ENCODE peak calls at places on chromosomes 12 and 14, in four cellular contexts. A is IMR-90, B is A549, Y is GM12878. H is an unnamed sample.

GRCh38 chr12:117101953-117102833 is 3.0 kb upstream of the TESC start:
- DNase-seq in A (no peak), B (no peak), Y (no peak), H (no peak)

GRCh38 chr12:53232641-53233538 is 881 bp upstream of the RARG start:
- DNase-seq in A (no peak), B (peak), Y (no peak), H (no peak)

GRCh38 chr12:20801035-20801434 is 9.5 kb upstream of the SLCO1B3 start:
- DNase-seq in A (no peak), B (no peak), Y (no peak), H (no peak)

GRCh38 chr12:31226639-31227038 is 99.3 kb downstream of the SINHCAF start:
- DNase-seq in A (no peak), B (no peak), Y (no peak), H (no peak)

GRCh38 chr14:54338696-54339317 is 58.0 kb upstream of the CDKN3 start:
- DNase-seq in A (peak), B (peak), Y (no peak), H (no peak)

GRCh38 chr12:92905811-92906554 is 23.1 kb downstream of the EEA1 start:
- DNase-seq in A (peak), B (no peak), Y (no peak), H (no peak)

GRCh38 chr14:106318700-106319099 is 792.3 kb downstream of the TMEM121 start:
- DNase-seq in A (no peak), B (no peak), Y (no peak), H (no peak)

GRCh38 chr12:32089156-32089950 is 17.3 kb upstream of the BICD1 start:
- DNase-seq in A (no peak), B (no peak), Y (no peak), H (no peak)

GRCh38 chr14:101900253-101900652 is 64.1 kb upstream of the DYNC1H1 start:
- DNase-seq in A (no peak), B (no peak), Y (no peak), H (no peak)

GRCh38 chr12:132161046-132161781 is 17.0 kb downstream of the NOC4L start:
- DNase-seq in A (peak), B (peak), Y (no peak), H (no peak)

GRCh38 chr14:71408362-71409035 is 501.2 kb downstream of the PCNX1 start:
- DNase-seq in A (peak), B (no peak), Y (no peak), H (no peak)

GRCh38 chr12:12606793-12607589 is 4.7 kb upstream of the CREBL2 start:
- DNase-seq in A (peak), B (peak), Y (peak), H (peak)

GRCh38 chr12:7101694-7102131 is 7.3 kb downstream of the C1RL start:
- DNase-seq in A (no peak), B (no peak), Y (no peak), H (no peak)

GRCh38 chr12:51395283-51396230 is 4.4 kb upstream of the GALNT6 start:
- DNase-seq in A (no peak), B (no peak), Y (peak), H (no peak)

GRCh38 chr12:79983969-79984629 is 49.2 kb upstream of the PPP1R12A start:
- DNase-seq in A (peak), B (peak), Y (no peak), H (no peak)

GRCh38 chr12:127257366-127257935 is 1009.5 kb upstream of the TMEM132C start:
- DNase-seq in A (peak), B (no peak), Y (no peak), H (no peak)

GRCh38 chr14:29913550-29913949 is 14.1 kb downstream of the PRKD1 start:
- DNase-seq in A (peak), B (no peak), Y (no peak), H (no peak)

GRCh38 chr12:125210104-125210755 is 145.0 kb downstream of the AACS start:
- DNase-seq in A (no peak), B (no peak), Y (no peak), H (no peak)

GRCh38 chr14:54730156-54730961 is 163.4 kb downstream of the SAMD4A start:
- DNase-seq in A (peak), B (peak), Y (peak), H (no peak)

GRCh38 chr12:59036973-59037807 is 116.9 kb upstream of the LRIG3 start:
- DNase-seq in A (peak), B (no peak), Y (no peak), H (no peak)

GRCh38 chr12:117404940-117405339 is 43.5 kb upstream of the NOS1 start:
- DNase-seq in A (no peak), B (no peak), Y (no peak), H (no peak)

GRCh38 chr12:19435831-19436497 is 3.3 kb upstream of the AEBP2 start:
- DNase-seq in A (no peak), B (no peak), Y (no peak), H (no peak)

GRCh38 chr12:14771651-14772137 is 31.6 kb downstream of the WBP11 start:
- DNase-seq in A (no peak), B (peak), Y (peak), H (no peak)

GRCh38 chr12:3755898-3756297 is 3.0 kb upstream of the CRACR2A start:
- DNase-seq in A (no peak), B (no peak), Y (no peak), H (no peak)
- TF ChIP-seq CEBPB in A (no peak), B (no peak), Y (no peak), H (no peak)

DNA sequence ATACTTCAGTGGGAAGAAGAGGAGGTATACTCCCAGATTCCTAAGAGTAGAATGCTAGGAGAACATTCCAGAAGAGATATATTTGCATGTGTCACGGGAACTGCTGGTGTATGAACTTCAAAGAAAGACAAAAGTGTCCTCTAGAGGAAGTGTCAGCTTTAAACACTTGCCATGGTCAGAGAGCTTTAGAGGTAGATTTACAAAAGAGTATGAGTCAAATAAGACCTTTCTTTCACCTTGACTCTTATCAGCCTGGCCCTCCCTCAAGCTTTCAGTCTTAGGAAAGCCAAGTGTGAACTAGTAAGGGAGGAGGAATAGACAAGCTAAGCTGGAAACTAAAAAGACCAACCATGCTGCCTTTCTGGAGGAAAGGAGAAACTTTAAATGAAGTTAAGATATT is 34.7 kb downstream of the COX8C start:
- DNase-seq in A (no peak), B (no peak), Y (no peak), H (no peak)
- H3K4me3 ChIP-seq in A (no peak), B (no peak), Y (no peak), H (no peak)

GRCh38 chr12:46206471-46206870 is 62.4 kb downstream of the SLC38A1 start:
- DNase-seq in A (no peak), B (no peak), Y (no peak), H (no peak)

GRCh38 chr12:46207644-46208043 is 61.2 kb downstream of the SLC38A1 start:
- DNase-seq in A (no peak), B (no peak), Y (no peak), H (no peak)

GRCh38 chr12:46209165-46209564 is 59.7 kb downstream of the SLC38A1 start:
- DNase-seq in A (peak), B (no peak), Y (no peak), H (no peak)

GRCh38 chr12:46209914-46210834 is 58.7 kb downstream of the SLC38A1 start:
- DNase-seq in A (no peak), B (no peak), Y (peak), H (peak)

DNA sequence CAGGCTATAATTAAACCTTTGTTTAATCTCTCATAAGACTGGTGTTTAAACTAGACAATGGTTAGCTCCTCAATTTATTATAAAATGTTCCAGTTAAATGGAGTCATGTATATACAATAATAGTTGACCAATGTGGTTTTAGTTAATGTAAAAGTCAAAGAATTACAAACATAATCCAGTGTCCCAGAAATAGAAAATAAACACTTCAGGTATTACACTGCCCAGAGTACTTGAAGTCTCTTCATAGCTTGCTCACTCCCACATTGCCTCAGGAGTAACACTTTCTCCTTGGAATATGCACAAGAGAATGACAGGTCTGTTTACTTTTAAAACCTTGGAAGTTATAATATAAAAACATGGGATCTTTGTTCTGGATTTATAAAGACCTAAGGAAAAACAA is 60.5 kb downstream of the SLC38A1 start:
- DNase-seq in A (no peak), B (no peak), Y (no peak), H (no peak)
- TF ChIP-seq CEBPB in A (no peak), B (no peak), Y (no peak), H (no peak)

GRCh38 chr14:67941456-67942018 is 122.0 kb downstream of the RAD51B start:
- DNase-seq in A (peak), B (peak), Y (no peak), H (peak)

GRCh38 chr14:67938046-67938445 is 118.5 kb downstream of the RAD51B start:
- DNase-seq in A (no peak), B (no peak), Y (no peak), H (no peak)

GRCh38 chr14:67940476-67940875 is 120.9 kb downstream of the RAD51B start:
- DNase-seq in A (peak), B (no peak), Y (no peak), H (peak)

GRCh38 chr14:67942311-67942710 is 122.7 kb downstream of the RAD51B start:
- DNase-seq in A (peak), B (peak), Y (no peak), H (no peak)

GRCh38 chr14:67940894-67941455 is 121.4 kb downstream of the RAD51B start:
- DNase-seq in A (peak), B (peak), Y (no peak), H (no peak)
- H3K4me3 ChIP-seq in A (no peak), B (no peak), Y (no peak), H (peak)

DNA sequence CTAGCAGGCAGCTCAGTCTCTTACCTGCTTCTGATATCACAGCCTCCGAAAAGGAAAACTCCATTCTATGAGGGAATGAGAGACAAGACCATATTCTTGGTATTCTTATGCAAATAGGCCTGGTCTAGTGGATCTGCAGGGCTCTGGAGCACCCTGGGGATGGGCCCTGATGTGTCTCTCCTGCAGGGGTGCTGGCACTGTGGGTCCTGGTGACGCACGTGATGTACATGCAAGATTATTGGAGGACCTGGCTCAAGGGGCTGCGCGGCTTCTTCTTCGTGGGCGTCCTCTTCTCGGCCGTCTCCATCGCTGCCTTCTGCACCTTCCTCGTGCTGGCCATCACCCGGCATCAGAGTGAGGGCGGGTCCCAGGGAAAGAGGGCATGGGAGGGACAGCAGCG is 5.8 kb downstream of the SLC48A1 start:
- DNase-seq in A (no peak), B (no peak), Y (no peak), H (no peak)
- TF ChIP-seq CEBPB in A (no peak), B (no peak), Y (no peak), H (no peak)

GRCh38 chr14:61470261-61470953 is 149.0 kb downstream of the PRKCH start:
- DNase-seq in A (peak), B (peak), Y (no peak), H (no peak)

GRCh38 chr14:61470954-61471279 is 149.5 kb downstream of the PRKCH start:
- DNase-seq in A (no peak), B (no peak), Y (no peak), H (no peak)

GRCh38 chr14:61472801-61473376 is 151.5 kb downstream of the PRKCH start:
- DNase-seq in A (peak), B (no peak), Y (no peak), H (no peak)

GRCh38 chr14:61472025-61472672 is 150.8 kb downstream of the PRKCH start:
- DNase-seq in A (peak), B (peak), Y (no peak), H (peak)

GRCh38 chr14:61471297-61471980 is 150.1 kb downstream of the PRKCH start:
- DNase-seq in A (no peak), B (no peak), Y (no peak), H (no peak)
- H3K4me3 ChIP-seq in A (peak), B (peak), Y (peak), H (no peak)

GRCh38 chr12:110059651-110060000 is 11.3 kb upstream of the C12orf76 start:
- DNase-seq in A (no peak), B (no peak), Y (no peak), H (no peak)
- TF ChIP-seq CEBPB in A (no peak), B (no peak), Y (no peak), H (no peak)

DNA sequence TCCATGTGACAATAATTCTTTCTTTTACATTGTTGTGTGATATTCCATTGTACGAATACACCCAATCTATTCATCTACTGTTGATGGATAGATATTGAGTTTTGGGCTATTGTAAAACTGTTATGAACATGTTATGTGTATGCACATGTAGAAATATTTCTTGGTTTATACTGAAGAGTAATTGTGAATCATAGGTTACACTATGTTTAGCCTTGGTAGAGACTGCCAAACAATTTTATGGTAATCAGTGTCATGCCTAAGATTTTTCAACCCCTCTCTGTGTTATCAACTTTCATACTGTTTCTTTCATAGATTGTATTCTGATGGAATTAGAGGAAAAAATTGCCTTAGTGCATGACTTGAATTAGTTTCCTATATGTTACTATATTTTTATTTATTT is 39.5 kb downstream of the FRMD6 start:
- DNase-seq in A (peak), B (no peak), Y (no peak), H (no peak)
- H3K4me3 ChIP-seq in A (no peak), B (no peak), Y (no peak), H (no peak)

GRCh38 chr14:68510201-68510600 is 282.7 kb downstream of the ZFP36L1 start:
- DNase-seq in A (peak), B (no peak), Y (no peak), H (no peak)
- TF ChIP-seq CEBPB in A (no peak), B (no peak), Y (no peak), H (no peak)

GRCh38 chr12:120290541-120291312 is 976 bp downstream of the RNU4-2 start:
- DNase-seq in A (no peak), B (peak), Y (no peak), H (peak)
- H3K4me3 ChIP-seq in A (peak), B (peak), Y (no peak), H (peak)